ENCODE peak calls at places on chromosome 15, in ten cellular contexts. G, R, Y, O, Z, F, U, L, N and S are unnamed samples.

GRCh38 chr15:76169013-76169412 is 109.2 kb downstream of the TMEM266 start:
- DNase-seq in N (no peak), L (no peak), Z (peak), G (no peak), U (no peak), F (no peak), R (no peak), O (no peak), Y (no peak), S (no peak)

GRCh38 chr15:62779041-62779810 is 263.3 kb upstream of the TPM1 start:
- DNase-seq in N (no peak), Y (peak), F (no peak), O (no peak), L (no peak), Z (no peak), R (peak), G (no peak), U (no peak), S (peak)

GRCh38 chr15:67549736-67550135 is 7.2 kb downstream of the MAP2K5 start:
- DNase-seq in Z (no peak), F (no peak), R (no peak), L (no peak), G (no peak), N (no peak), O (no peak), U (no peak), Y (no peak), S (no peak)

GRCh38 chr15:100891316-100892012 is 11.8 kb downstream of the ALDH1A3 start:
- DNase-seq in Z (no peak), O (no peak), L (no peak), U (no peak), F (no peak), G (no peak), Y (no peak), N (no peak), R (no peak), S (no peak)

GRCh38 chr15:80778964-80779657 is at the start of gene CEMIP:
- DNase-seq in Y (peak), Z (peak), U (peak), L (no peak), G (no peak), F (peak), O (peak), R (peak), N (peak), S (peak)

GRCh38 chr15:46707452-46707851 is 1009.9 kb upstream of the SEMA6D start:
- DNase-seq in Y (no peak), U (no peak), R (no peak), F (no peak), O (no peak), L (no peak), N (no peak), G (no peak), Z (no peak), S (no peak)

GRCh38 chr15:84962975-84963374 is 18.7 kb upstream of the PDE8A start:
- DNase-seq in G (no peak), O (no peak), Z (no peak), U (no peak), N (no peak), L (no peak), F (no peak), R (no peak), Y (no peak), S (no peak)

GRCh38 chr15:40936709-40937666 is 7.8 kb downstream of the DLL4 start:
- DNase-seq in N (peak), U (no peak), G (no peak), R (no peak), Z (no peak), O (no peak), L (no peak), Y (no peak), F (no peak), S (no peak)

GRCh38 chr15:43376017-43376705 is 5.3 kb downstream of the TUBGCP4 start:
- DNase-seq in O (no peak), L (peak), N (no peak), Y (no peak), Z (peak), F (no peak), R (no peak), G (no peak), U (peak), S (peak)

GRCh38 chr15:91887321-91887720 is 33.8 kb downstream of the SLCO3A1 start:
- DNase-seq in R (no peak), U (no peak), G (no peak), N (no peak), Y (peak), O (no peak), Z (no peak), L (no peak), F (no peak), S (no peak)

GRCh38 chr15:59191855-59192237 is 14.8 kb upstream of the LDHAL6B start:
- DNase-seq in Y (no peak), R (peak), G (no peak), L (no peak), O (no peak), N (no peak), U (no peak), Z (no peak), F (no peak), S (peak)

GRCh38 chr15:55796321-55796965 is 53.5 kb upstream of the PRTG start:
- DNase-seq in F (no peak), Y (no peak), N (no peak), G (no peak), L (no peak), U (no peak), O (no peak), Z (no peak), R (no peak), S (no peak)

GRCh38 chr15:32717290-32718081 is at the start of gene GREM1:
- DNase-seq in O (no peak), F (no peak), L (no peak), R (peak), Y (no peak), N (peak), Z (peak), G (no peak), U (peak), S (no peak)

GRCh38 chr15:41695750-41696436 is 35.7 kb downstream of the MGA start:
- DNase-seq in R (no peak), U (peak), L (peak), N (no peak), Y (no peak), G (no peak), Z (peak), F (no peak), O (no peak), S (no peak)

GRCh38 chr15:92011611-92012367 is 158.3 kb downstream of the SLCO3A1 start:
- DNase-seq in R (no peak), Y (no peak), N (no peak), Z (no peak), L (no peak), G (peak), O (no peak), F (no peak), U (no peak), S (no peak)

GRCh38 chr15:98360031-98360430 is 288.3 kb upstream of the IGF1R start:
- DNase-seq in L (no peak), F (no peak), N (no peak), U (no peak), Z (no peak), R (no peak), O (no peak), Y (no peak), G (no peak), S (no peak)

GRCh38 chr15:63256433-63256884 is 20.9 kb upstream of the APH1B start:
- DNase-seq in F (peak), Y (no peak), R (no peak), Z (no peak), G (no peak), L (no peak), O (no peak), U (no peak), N (no peak), S (no peak)

GRCh38 chr15:67074886-67075229 is 9.5 kb downstream of the SMAD3 start:
- DNase-seq in R (no peak), F (no peak), Z (no peak), N (no peak), G (no peak), U (no peak), O (no peak), L (no peak), Y (no peak), S (no peak)

GRCh38 chr15:40756938-40757337 is 1.9 kb upstream of the RMDN3 start:
- DNase-seq in L (no peak), O (no peak), N (peak), Z (no peak), Y (no peak), G (no peak), R (no peak), U (no peak), F (no peak), S (no peak)

GRCh38 chr15:74314897-74315438 is 52.5 kb downstream of the CYP11A1 start:
- DNase-seq in Y (no peak), Z (no peak), N (peak), G (no peak), R (peak), U (no peak), O (no peak), L (peak), F (no peak), S (no peak)

GRCh38 chr15:81221449-81221848 is 24.8 kb downstream of the IL16 start:
- DNase-seq in L (no peak), Y (no peak), R (no peak), G (no peak), U (no peak), F (no peak), O (no peak), Z (no peak), N (peak), S (peak)

GRCh38 chr15:57026016-57026602 is 107.7 kb downstream of the TCF12 start:
- DNase-seq in R (no peak), N (no peak), U (no peak), F (no peak), L (no peak), O (no peak), G (peak), Y (no peak), Z (no peak), S (no peak)

GRCh38 chr15:71752604-71753289 is 57.6 kb upstream of the NR2E3 start:
- DNase-seq in F (peak), N (no peak), O (no peak), G (no peak), L (no peak), R (peak), U (peak), Z (no peak), Y (no peak), S (peak)

GRCh38 chr15:36251450-36251849 is 328.0 kb upstream of the CDIN1 start:
- DNase-seq in N (no peak), R (no peak), Y (no peak), O (no peak), F (no peak), U (no peak), G (no peak), Z (no peak), L (no peak), S (no peak)

GRCh38 chr15:65333441-65333820 is 29.0 kb downstream of the RNU5B-1 start:
- DNase-seq in G (no peak), R (no peak), Y (no peak), U (no peak), N (peak), O (no peak), F (no peak), Z (no peak), L (no peak), S (no peak)

GRCh38 chr15:60370105-60370803 is 27.5 kb downstream of the ANXA2 start:
- DNase-seq in N (no peak), Z (no peak), F (no peak), O (no peak), U (no peak), G (no peak), R (no peak), L (no peak), Y (peak), S (no peak)